ENCODE peak calls at places on chromosomes 16 and 17, in seven cellular contexts. E is PC-3, V is colonic mucosa, O is pancreas, U is Peyer's patch, X is psoas muscle, L is neural progenitor cell. Q is an unnamed sample. For H3K4me1, the result is how much of the 10 kb centered on the place peaks cover.

GRCh38 chr16:46830902-46831647 is at the start of gene C16orf87:
- DNase-seq in V (peak), O (peak), U (peak), X (peak), L (peak), E (peak), Q (peak)

GRCh38 chr16:10590342-10590741 is 9.9 kb upstream of the EMP2 start:
- DNase-seq in O (no peak), L (no peak), X (no peak), U (no peak), V (no peak), E (peak), Q (no peak)

GRCh38 chr16:48959204-48959603 is 322.4 kb downstream of the CBLN1 start:
- DNase-seq in L (no peak), O (no peak), V (no peak), U (no peak), X (no peak), E (no peak), Q (no peak)

GRCh38 chr17:6099492-6099891 is 29.3 kb downstream of the WSCD1 start:
- DNase-seq in V (no peak), E (no peak), X (no peak), L (no peak), U (no peak), O (peak), Q (no peak)

GRCh38 chr17:77247048-77247541 is 106.3 kb downstream of the SEC14L1 start:
- DNase-seq in V (peak), O (peak), U (peak), X (peak), L (peak), E (peak), Q (peak)

GRCh38 chr16:2798723-2799204 is 494 bp downstream of the PRSS41 start:
- DNase-seq in L (no peak), E (no peak), U (no peak), O (peak), V (no peak), X (no peak), Q (no peak)

GRCh38 chr17:15255713-15256454 is 9.2 kb downstream of the PMP22 start:
- DNase-seq in X (peak), O (no peak), E (peak), L (no peak), V (no peak), U (no peak), Q (no peak)

GRCh38 chr16:13852827-13853226 is 67.1 kb upstream of the ERCC4 start:
- DNase-seq in U (no peak), X (no peak), E (no peak), V (no peak), L (no peak), O (no peak), Q (no peak)

GRCh38 chr16:48503779-48504178 is 106.2 kb downstream of the N4BP1 start:
- DNase-seq in U (no peak), L (no peak), E (no peak), O (peak), V (no peak), X (peak), Q (peak)

GRCh38 chr17:21017256-21017655 is 25.6 kb downstream of the USP22 start:
- DNase-seq in U (no peak), X (peak), E (no peak), V (no peak), L (no peak), O (no peak), Q (no peak)

GRCh38 chr17:70588003-70588402 is 418.7 kb downstream of the KCNJ2 start:
- DNase-seq in U (no peak), E (no peak), X (no peak), L (no peak), V (no peak), O (no peak), Q (no peak)

GRCh38 chr16:86044241-86044671 is 145.3 kb downstream of the IRF8 start:
- DNase-seq in E (peak), O (no peak), X (no peak), V (no peak), L (peak), U (peak), Q (no peak)

GRCh38 chr16:67910162-67910561 is 17.1 kb downstream of the PSKH1 start:
- DNase-seq in E (no peak), X (no peak), V (no peak), O (no peak), L (no peak), U (no peak), Q (no peak)

GRCh38 chr16:22053921-22054341 is 38.4 kb upstream of the VWA3A start:
- DNase-seq in L (no peak), O (no peak), E (no peak), V (no peak), U (no peak), X (no peak), Q (no peak)

GRCh38 chr17:34398990-34399389 is 36.0 kb upstream of the CCL1 start:
- DNase-seq in U (no peak), L (no peak), X (no peak), E (no peak), V (no peak), O (no peak), Q (no peak)

GRCh38 chr16:64174327-64174726 is 947.5 kb downstream of the CDH11 start:
- DNase-seq in X (no peak), L (no peak), V (no peak), O (no peak), E (no peak), U (no peak), Q (no peak)

GRCh38 chr17:21029032-21029431 is 13.8 kb downstream of the USP22 start:
- DNase-seq in O (no peak), L (no peak), V (no peak), X (peak), U (no peak), E (peak), Q (no peak)

GRCh38 chr16:80323187-80323807 is 217.5 kb upstream of the DYNLRB2 start:
- DNase-seq in U (no peak), V (no peak), L (peak), X (no peak), O (no peak), E (no peak), Q (no peak)

GRCh38 chr17:40432864-40433528 is 10.3 kb upstream of the IGFBP4 start:
- DNase-seq in X (no peak), L (no peak), V (no peak), U (no peak), O (no peak), E (no peak), Q (peak)

GRCh38 chr16:75011634-75012307 is 12.9 kb downstream of the ZNRF1 start:
- DNase-seq in E (peak), V (no peak), U (no peak), O (no peak), X (no peak), L (no peak), Q (no peak)

GRCh38 chr16:46466239-46466638 is 154.9 kb downstream of the SHCBP1 start:
- DNase-seq in O (no peak), X (no peak), V (no peak), L (no peak), E (no peak), U (no peak), Q (no peak)

GRCh38 chr16:31149894-31150890 is at the start of gene PRSS36:
- DNase-seq in O (no peak), L (peak), E (no peak), V (no peak), U (no peak), X (no peak), Q (no peak)

GRCh38 chr16:7866144-7866543 is 533.5 kb downstream of the RBFOX1 start:
- DNase-seq in L (no peak), V (no peak), O (no peak), E (no peak), X (no peak), U (no peak), Q (no peak)

GRCh38 chr17:69448431-69449102 is 34.1 kb downstream of the MAP2K6 start:
- DNase-seq in X (peak), L (peak), E (no peak), U (no peak), V (peak), O (peak), Q (peak)

GRCh38 chr16:17369441-17369951 is 101.3 kb downstream of the XYLT1 start:
- DNase-seq in L (no peak), X (peak), E (no peak), O (no peak), V (peak), U (peak), Q (peak)

GRCh38 chr17:71316498-71316897 is 804.3 kb upstream of the SOX9 start:
- DNase-seq in X (no peak), L (no peak), V (no peak), U (no peak), O (no peak), E (no peak), Q (no peak)

GRCh38 chr17:81419333-81419885 is 24.2 kb downstream of the BAHCC1 start:
- DNase-seq in U (no peak), V (peak), O (peak), E (peak), L (peak), X (peak), Q (peak)

GRCh38 chr17:48048321-48049140 is at the start of gene NFE2L1:
- DNase-seq in E (peak), L (no peak), O (peak), X (peak), V (peak), U (peak), Q (peak)

GRCh38 chr16:58280146-58280845 is 14.5 kb downstream of the PRSS54 start:
- DNase-seq in E (no peak), O (no peak), V (no peak), U (no peak), X (no peak), L (no peak), Q (no peak)

GRCh38 chr16:769934-770333 is 9.4 kb downstream of the MSLN start:
- DNase-seq in V (no peak), L (no peak), U (no peak), O (no peak), X (no peak), E (no peak), Q (no peak)

GRCh38 chr16:30948087-30948955 is 547 bp upstream of the ORAI3 start:
- DNase-seq in V (peak), U (peak), X (peak), O (peak), E (peak), L (peak), Q (peak)

DNA sequence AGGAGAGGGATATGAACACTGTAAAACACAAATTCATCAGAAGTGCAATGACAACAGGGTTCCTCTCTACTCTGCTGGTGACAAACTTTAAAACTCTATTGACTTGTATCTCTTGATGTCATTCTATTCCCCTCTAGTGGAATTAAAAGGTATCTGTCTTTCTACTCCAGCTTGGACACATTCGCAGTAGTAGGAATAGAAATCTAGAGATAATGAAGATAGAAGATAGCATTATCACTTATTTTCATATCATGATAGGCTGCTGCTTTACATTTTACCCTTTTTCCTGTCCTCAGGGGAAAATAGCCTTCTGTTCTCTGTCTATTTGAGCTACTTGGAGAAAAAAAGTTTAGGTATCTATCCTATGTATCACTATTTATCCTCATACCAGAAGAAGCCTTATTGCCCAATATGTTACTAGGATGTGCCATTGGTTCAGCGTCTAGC is 209.6 kb upstream of the CACNG5 start:
- DNase-seq in L (peak), E (peak), U (no peak), O (no peak), V (no peak), X (no peak), Q (no peak)
- TF ChIP-seq CTCF in L (peak), E (peak), U (peak), O (peak), V (peak), X (peak), Q (peak)

GRCh38 chr17:27535178-27535928 is 79.1 kb downstream of the KSR1 start:
- DNase-seq in E (no peak), X (no peak), U (no peak), L (no peak), O (no peak), V (peak), Q (no peak)
- H3K4me1 ChIP-seq in E (under half), X (under half), U (half or more), L (under half), O (half or more), V (under half), Q (under half)

GRCh38 chr16:87252269-87252970 is 64.8 kb downstream of the C16orf95 start:
- DNase-seq in V (no peak), U (no peak), L (no peak), O (no peak), X (no peak), E (peak), Q (no peak)
- H3K4me3 ChIP-seq in V (no peak), U (no peak), L (no peak), O (no peak), X (no peak), E (no peak), Q (no peak)

DNA sequence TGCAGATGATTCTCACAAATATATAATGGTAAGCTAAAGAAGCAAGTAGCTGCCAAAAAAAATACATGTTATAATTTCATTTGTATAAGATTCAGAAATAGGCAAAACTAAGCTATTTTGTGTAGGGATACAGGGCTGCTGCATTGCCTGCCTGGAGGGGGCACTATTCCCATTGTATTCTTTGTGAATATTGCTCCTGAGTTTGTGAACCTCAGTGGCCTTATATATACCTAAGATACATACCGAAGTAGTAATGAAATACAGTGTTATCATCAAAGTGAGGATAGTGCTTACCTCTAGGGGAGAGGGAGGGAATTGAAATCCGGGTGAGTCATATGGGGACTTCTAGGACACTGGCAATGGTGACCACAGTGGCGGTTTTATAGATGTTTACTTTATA is 53.5 kb downstream of the C17orf58 start:
- DNase-seq in X (no peak), O (no peak), U (no peak), V (no peak), L (no peak), E (peak), Q (no peak)
- TF ChIP-seq CTCF in X (peak), O (no peak), U (peak), V (peak), L (peak), E (peak), Q (peak)

GRCh38 chr16:56941092-56941491 is 9.2 kb downstream of the HERPUD1 start:
- DNase-seq in E (no peak), X (no peak), U (no peak), V (no peak), L (no peak), O (no peak), Q (no peak)

GRCh38 chr16:56936491-56936890 is 4.5 kb downstream of the HERPUD1 start:
- DNase-seq in E (no peak), U (no peak), L (no peak), X (no peak), O (no peak), V (no peak), Q (no peak)

GRCh38 chr16:56939801-56940200 is 7.9 kb downstream of the HERPUD1 start:
- DNase-seq in L (no peak), V (no peak), X (no peak), U (no peak), O (no peak), E (no peak), Q (no peak)

GRCh38 chr16:56936950-56937349 is 5.0 kb downstream of the HERPUD1 start:
- DNase-seq in U (no peak), O (no peak), V (no peak), X (no peak), L (no peak), E (no peak), Q (no peak)

DNA sequence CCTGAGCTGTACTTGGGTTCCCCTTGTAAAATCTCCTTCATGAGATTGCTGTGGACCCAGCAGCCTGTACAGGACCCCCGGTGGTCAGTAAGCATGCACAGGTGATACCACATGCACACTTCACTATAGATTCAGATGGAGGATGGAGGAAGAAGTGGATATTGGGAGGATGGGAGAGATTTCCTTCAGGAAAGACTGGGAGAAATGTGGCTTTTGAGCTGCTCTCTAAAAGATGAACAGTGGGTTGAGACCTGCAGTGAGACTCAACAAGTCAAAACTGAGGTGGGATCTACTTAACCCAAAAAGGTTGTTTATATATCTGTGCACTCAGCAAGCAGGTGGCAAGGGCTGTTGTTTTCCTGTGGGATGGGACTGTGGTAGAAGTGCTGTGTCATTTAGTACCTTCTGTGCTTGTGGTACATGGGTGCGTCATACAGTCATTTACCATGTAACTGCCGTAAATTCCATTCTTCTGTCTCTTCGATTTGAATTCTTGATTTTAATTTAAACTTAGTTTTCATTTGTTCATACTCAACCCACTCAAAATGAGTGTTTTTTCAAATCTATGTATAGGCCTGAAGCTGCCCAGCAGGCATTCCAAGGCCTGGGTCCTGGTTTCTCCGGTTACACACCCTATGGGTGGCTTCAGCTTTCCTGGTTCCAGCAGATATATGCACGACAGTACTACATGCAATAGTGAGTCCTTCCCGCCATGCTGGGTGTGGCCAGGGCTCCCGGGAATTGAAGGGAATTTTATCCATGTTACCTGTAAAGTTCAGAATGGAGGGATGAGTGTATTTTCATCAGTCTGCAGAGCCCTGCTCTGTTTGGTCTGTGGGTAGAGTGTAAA is 6.9 kb downstream of the HERPUD1 start:
- DNase-seq in V (no peak), O (no peak), E (no peak), X (no peak), L (no peak), U (peak), Q (no peak)
- H3K4me1 ChIP-seq in V (under half), O (under half), E (under half), X (under half), L (under half), U (under half), Q (half or more)

Q was measured in left ventricle myocardium inferior.